ENCODE peak calls at places on chromosomes 1 and 21, in eight cellular contexts. A is IMR-90, Q is body of pancreas, N is transverse colon, D is right lobe of liver, L is H9, I is keratinocyte, U is A549. W is an unnamed sample.
A peak's percentile ranks its signal among the peaks of the same experiment; 100 is the strongest.

GRCh38 chr1:225480825-225481434 is 53.1 kb upstream of the LBR start:
- DNase-seq in A (no peak), Q (peak; percentile 82), N (peak; percentile 79), D (no peak), L (peak; percentile 84), I (no peak), U (peak; percentile 54), W (peak; percentile 76)

GRCh38 chr1:41847733-41848132 is 71.0 kb downstream of the HIVEP3 start:
- DNase-seq in A (no peak), Q (no peak), N (no peak), D (no peak), L (no peak), I (no peak), U (no peak), W (no peak)

GRCh38 chr1:245378352-245379144 is 223.8 kb downstream of the KIF26B start:
- DNase-seq in A (no peak), Q (no peak), N (no peak), D (no peak), L (peak; percentile 46), I (no peak), U (no peak), W (no peak)

GRCh38 chr21:17538576-17538975 is 25.7 kb downstream of the CXADR start:
- DNase-seq in A (no peak), Q (no peak), N (no peak), D (no peak), L (no peak), I (no peak), U (no peak), W (no peak)

GRCh38 chr1:44407430-44408180 is 2.5 kb downstream of the RNF220 start:
- DNase-seq in A (no peak), Q (no peak), N (no peak), D (no peak), L (peak; percentile 49), I (no peak), U (no peak), W (no peak)

GRCh38 chr1:94992161-94992560 is 65.3 kb upstream of the CNN3 start:
- DNase-seq in A (no peak), Q (no peak), N (no peak), D (no peak), L (no peak), I (no peak), U (no peak), W (no peak)

GRCh38 chr1:230281531-230281930 is 144.6 kb downstream of the PGBD5 start:
- DNase-seq in A (peak; percentile 9), Q (peak; percentile 17), N (no peak), D (no peak), L (no peak), I (no peak), U (no peak), W (no peak)

GRCh38 chr1:235741294-235741693 is 91.7 kb upstream of the GNG4 start:
- DNase-seq in A (peak; percentile 87), Q (no peak), N (no peak), D (no peak), L (no peak), I (no peak), U (peak; percentile 44), W (no peak)

GRCh38 chr1:109901508-109902145 is 9.0 kb upstream of the CSF1 start:
- DNase-seq in A (no peak), Q (peak; percentile 61), N (peak; percentile 42), D (peak; percentile 92), L (no peak), I (peak; percentile 25), U (no peak), W (peak; percentile 75)

GRCh38 chr1:36067871-36068270 is 16.0 kb upstream of the TEKT2 start:
- DNase-seq in A (no peak), Q (no peak), N (no peak), D (no peak), L (no peak), I (no peak), U (no peak), W (no peak)

GRCh38 chr21:31248598-31248997 is 95.5 kb downstream of the TIAM1 start:
- DNase-seq in A (peak; percentile 63), Q (no peak), N (no peak), D (no peak), L (no peak), I (peak; percentile 42), U (peak; percentile 1), W (no peak)

GRCh38 chr1:234611799-234612351 is 1.9 kb upstream of the IRF2BP2 start:
- DNase-seq in A (no peak), Q (peak; percentile 59), N (peak; percentile 71), D (peak; percentile 78), L (peak; percentile 42), I (no peak), U (peak; percentile 66), W (peak; percentile 59)

GRCh38 chr1:156491151-156491949 is 9.2 kb downstream of the MEF2D start:
- DNase-seq in A (no peak), Q (no peak), N (no peak), D (no peak), L (peak; percentile 28), I (no peak), U (no peak), W (no peak)

GRCh38 chr1:156493154-156493631 is 7.4 kb downstream of the MEF2D start:
- DNase-seq in A (no peak), Q (peak; percentile 70), N (peak; percentile 37), D (no peak), L (no peak), I (no peak), U (no peak), W (peak; percentile 75)

GRCh38 chr1:156493749-156494148 is 6.8 kb downstream of the MEF2D start:
- DNase-seq in A (no peak), Q (no peak), N (no peak), D (no peak), L (no peak), I (no peak), U (no peak), W (no peak)

GRCh38 chr1:156492013-156492590 is 8.5 kb downstream of the MEF2D start:
- DNase-seq in A (no peak), Q (no peak), N (no peak), D (no peak), L (no peak), I (no peak), U (no peak), W (no peak)

GRCh38 chr1:156492591-156493080 is 7.9 kb downstream of the MEF2D start:
- DNase-seq in A (no peak), Q (no peak), N (peak; percentile 73), D (no peak), L (no peak), I (no peak), U (no peak), W (no peak)
- H3K4me1 ChIP-seq in A (peaks cover 66% of the 10 kb centered on the region), Q (peaks cover 100% of the 10 kb centered on the region), N (peaks cover 97% of the 10 kb centered on the region), D (peaks cover 22% of the 10 kb centered on the region), L (peaks cover 19% of the 10 kb centered on the region), I (peaks cover 42% of the 10 kb centered on the region), U (peaks cover 96% of the 10 kb centered on the region), W (peaks cover 100% of the 10 kb centered on the region)

GRCh38 chr1:25804964-25805862 is 5.2 kb downstream of the SELENON start:
- DNase-seq in A (no peak), Q (no peak), N (no peak), D (no peak), L (no peak), I (no peak), U (no peak), W (no peak)

GRCh38 chr1:25804244-25804963 is 4.4 kb downstream of the SELENON start:
- DNase-seq in A (no peak), Q (no peak), N (no peak), D (no peak), L (no peak), I (no peak), U (no peak), W (no peak)

GRCh38 chr1:25800538-25801377 is 765 bp downstream of the SELENON start:
- DNase-seq in A (no peak), Q (no peak), N (no peak), D (peak; percentile 48), L (no peak), I (no peak), U (no peak), W (no peak)

GRCh38 chr1:25803368-25803767 is 3.4 kb downstream of the SELENON start:
- DNase-seq in A (no peak), Q (no peak), N (no peak), D (no peak), L (no peak), I (no peak), U (no peak), W (no peak)

DNA sequence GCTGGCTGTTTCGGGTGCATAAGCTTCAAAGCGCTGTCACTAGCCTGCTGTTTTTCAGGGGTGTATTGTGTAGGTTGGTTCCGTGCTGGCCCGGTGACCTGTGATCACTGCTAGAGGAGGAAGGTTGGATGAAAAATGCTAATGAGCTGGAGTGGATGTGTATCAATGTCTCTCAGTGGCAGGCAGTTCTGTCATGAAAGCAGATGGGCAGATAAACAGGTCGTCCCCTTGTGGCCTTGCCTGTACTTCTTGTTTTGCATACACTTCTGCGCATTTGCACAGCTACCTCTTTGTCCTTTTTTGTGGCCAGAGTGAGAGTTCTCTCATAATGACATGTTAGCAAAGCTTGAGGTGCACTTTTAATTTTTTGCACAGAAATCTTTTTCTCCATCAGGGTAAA is 2.9 kb downstream of the SELENON start:
- DNase-seq in A (no peak), Q (no peak), N (no peak), D (no peak), L (no peak), I (no peak), U (no peak), W (no peak)
- H3K4me1 ChIP-seq in A (peaks cover 15% of the 10 kb centered on the region), Q (peaks cover 87% of the 10 kb centered on the region), N (peaks cover 15% of the 10 kb centered on the region), D (no peaks in the 10 kb centered on the region), L (no peaks in the 10 kb centered on the region), I (peaks cover 8% of the 10 kb centered on the region), U (peaks cover 14% of the 10 kb centered on the region), W (peaks cover 63% of the 10 kb centered on the region)

GRCh38 chr21:37475186-37475868 is 108.8 kb downstream of the DYRK1A start:
- DNase-seq in A (no peak), Q (no peak), N (no peak), D (no peak), L (no peak), I (no peak), U (no peak), W (no peak)
- H3K4me1 ChIP-seq in A (peaks cover 4% of the 10 kb centered on the region), Q (peaks cover 44% of the 10 kb centered on the region), N (peaks cover 11% of the 10 kb centered on the region), D (no peaks in the 10 kb centered on the region), L (no peaks in the 10 kb centered on the region), I (no peaks in the 10 kb centered on the region), U (peaks cover 30% of the 10 kb centered on the region), W (peaks cover 76% of the 10 kb centered on the region)

GRCh38 chr1:167545349-167545748 is 8.2 kb downstream of the CREG1 start:
- DNase-seq in A (no peak), Q (no peak), N (no peak), D (no peak), L (no peak), I (no peak), U (no peak), W (no peak)
- H3K4me1 ChIP-seq in A (peaks cover 3% of the 10 kb centered on the region), Q (peaks cover 14% of the 10 kb centered on the region), N (no peaks in the 10 kb centered on the region), D (peaks cover 11% of the 10 kb centered on the region), L (no peaks in the 10 kb centered on the region), I (peaks cover 12% of the 10 kb centered on the region), U (peaks cover 38% of the 10 kb centered on the region), W (peaks cover 57% of the 10 kb centered on the region)

DNA sequence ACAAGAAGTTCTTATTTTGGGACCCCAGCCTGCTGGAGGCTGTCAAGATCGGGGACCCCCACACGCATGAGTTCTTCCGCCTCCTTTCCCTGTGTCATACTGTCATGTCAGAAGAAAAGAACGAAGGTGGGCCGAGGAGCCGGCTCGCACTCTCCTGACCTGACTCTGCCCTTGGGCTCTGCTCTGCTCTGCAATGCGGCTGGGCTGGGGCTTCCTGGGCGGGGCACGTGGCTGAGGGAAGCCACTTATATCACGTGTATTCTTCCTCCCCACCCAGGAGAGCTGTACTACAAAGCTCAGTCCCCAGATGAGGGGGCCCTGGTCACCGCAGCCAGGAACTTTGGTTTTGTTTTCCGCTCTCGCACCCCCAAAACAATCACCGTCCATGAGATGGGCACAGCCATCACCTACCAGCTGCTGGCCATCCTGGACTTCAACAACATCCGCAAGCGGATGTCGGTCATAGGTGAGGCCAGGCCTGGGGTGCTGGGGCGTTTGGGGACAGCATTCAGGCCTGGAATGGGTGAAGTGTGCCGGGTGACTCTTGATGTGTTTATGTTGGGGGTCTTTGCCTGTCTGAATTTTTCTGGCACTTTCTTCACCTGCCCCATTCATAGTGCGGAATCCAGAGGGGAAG is 17.6 kb downstream of the ATP8B2 start:
- DNase-seq in A (no peak), Q (no peak), N (peak; percentile 61), D (no peak), L (no peak), I (no peak), U (no peak), W (peak; percentile 47)
- H3K4me1 ChIP-seq in A (no peaks in the 10 kb centered on the region), Q (no peaks in the 10 kb centered on the region), N (no peaks in the 10 kb centered on the region), D (no peaks in the 10 kb centered on the region), L (no peaks in the 10 kb centered on the region), I (no peaks in the 10 kb centered on the region), U (no peaks in the 10 kb centered on the region), W (no peaks in the 10 kb centered on the region)

W was measured in stomach.